ENCODE peak calls at places on chromosome 12, in five cellular contexts. Y is heart right ventricle, G is psoas muscle, O is gastrocnemius medialis, H is dorsolateral prefrontal cortex. M is an unnamed sample.

GRCh38 chr12:66288121-66288520 is 14.2 kb upstream of the HELB start:
- DNase-seq in H (no peak), G (no peak), O (no peak), Y (no peak), M (no peak)

GRCh38 chr12:95532851-95533250 is 18.4 kb downstream of the USP44 start:
- DNase-seq in O (no peak), G (no peak), H (no peak), Y (no peak), M (no peak)

GRCh38 chr12:57604454-57605307 is at the start of gene DTX3:
- DNase-seq in Y (peak), G (peak), O (no peak), H (peak), M (no peak)

GRCh38 chr12:61385771-61386170 is 874.4 kb upstream of the USP15 start:
- DNase-seq in G (no peak), O (no peak), H (no peak), Y (no peak), M (no peak)

GRCh38 chr12:30752255-30752654 is 2.5 kb downstream of the CAPRIN2 start:
- DNase-seq in Y (no peak), H (no peak), O (no peak), G (no peak), M (no peak)

GRCh38 chr12:9925746-9926393 is 6.3 kb downstream of the CLEC2A start:
- DNase-seq in H (no peak), O (no peak), Y (no peak), G (no peak), M (no peak)

GRCh38 chr12:62248873-62249272 is 11.3 kb upstream of the USP15 start:
- DNase-seq in Y (no peak), H (no peak), G (no peak), O (no peak), M (no peak)

GRCh38 chr12:40198601-40199000 is 26.2 kb upstream of the LRRK2 start:
- DNase-seq in G (no peak), Y (no peak), H (no peak), O (no peak), M (no peak)

GRCh38 chr12:66182956-66183355 is 6.1 kb upstream of the IRAK3 start:
- DNase-seq in Y (no peak), H (no peak), O (no peak), G (no peak), M (no peak)

GRCh38 chr12:105928436-105928835 is 210.3 kb downstream of the NUAK1 start:
- DNase-seq in G (no peak), O (no peak), Y (no peak), H (no peak), M (no peak)

GRCh38 chr12:109833307-109834189 is at the start of gene TRPV4:
- DNase-seq in O (no peak), H (no peak), G (no peak), Y (peak), M (no peak)

GRCh38 chr12:95574799-95575452 is 23.6 kb upstream of the USP44 start:
- DNase-seq in H (no peak), O (no peak), G (no peak), Y (no peak), M (no peak)

GRCh38 chr12:110348431-110349059 is 55.0 kb downstream of the ANAPC7 start:
- DNase-seq in H (no peak), O (no peak), G (no peak), Y (no peak), M (no peak)

GRCh38 chr12:121719926-121720414 is 7.4 kb downstream of the TMEM120B start:
- DNase-seq in O (no peak), Y (no peak), G (no peak), H (no peak), M (no peak)

GRCh38 chr12:121781751-121782615 is 11.5 kb downstream of the RHOF start:
- DNase-seq in H (no peak), Y (no peak), O (no peak), G (no peak), M (no peak)

GRCh38 chr12:14910090-14910915 is 24.6 kb upstream of the MGP start:
- DNase-seq in Y (no peak), O (no peak), G (no peak), H (no peak), M (no peak)

GRCh38 chr12:46921048-46921753 is 95.4 kb upstream of the SLC38A4 start:
- DNase-seq in Y (no peak), O (no peak), G (no peak), H (no peak), M (no peak)

GRCh38 chr12:112907415-112908157 is 824 bp downstream of the OAS1 start:
- DNase-seq in Y (no peak), O (peak), G (no peak), H (no peak), M (no peak)

GRCh38 chr12:113184098-113184899 is 979 bp downstream of the DDX54 start:
- DNase-seq in G (no peak), H (no peak), O (no peak), Y (no peak), M (no peak)

GRCh38 chr12:14256555-14257169 is 108.8 kb upstream of the ATF7IP start:
- DNase-seq in H (peak), O (peak), Y (peak), G (peak), M (peak)

GRCh38 chr12:12715459-12716150 is 1.6 kb upstream of the CDKN1B start:
- DNase-seq in O (no peak), Y (no peak), H (no peak), G (no peak), M (no peak)

GRCh38 chr12:94718114-94718513 is 67.8 kb upstream of the TMCC3 start:
- DNase-seq in H (no peak), Y (no peak), O (peak), G (no peak), M (no peak)

GRCh38 chr12:116885496-116885895 is 4.3 kb upstream of the HRK start:
- DNase-seq in Y (no peak), O (no peak), H (no peak), G (no peak), M (no peak)

GRCh38 chr12:41794341-41794740 is 350.3 kb downstream of the GXYLT1 start:
- DNase-seq in G (no peak), H (no peak), O (no peak), Y (no peak), M (no peak)

GRCh38 chr12:41801261-41801660 is 343.4 kb downstream of the GXYLT1 start:
- DNase-seq in Y (no peak), H (no peak), O (no peak), G (no peak), M (no peak)

GRCh38 chr12:41795066-41795465 is 349.6 kb downstream of the GXYLT1 start:
- DNase-seq in Y (no peak), G (no peak), O (no peak), H (no peak), M (no peak)

GRCh38 chr12:41795910-41796309 is 348.8 kb downstream of the GXYLT1 start:
- DNase-seq in G (no peak), H (no peak), Y (no peak), O (no peak), M (no peak)
- TF ChIP-seq CTCF in G (no peak), H (no peak), Y (no peak), O (no peak), M (no peak)

DNA sequence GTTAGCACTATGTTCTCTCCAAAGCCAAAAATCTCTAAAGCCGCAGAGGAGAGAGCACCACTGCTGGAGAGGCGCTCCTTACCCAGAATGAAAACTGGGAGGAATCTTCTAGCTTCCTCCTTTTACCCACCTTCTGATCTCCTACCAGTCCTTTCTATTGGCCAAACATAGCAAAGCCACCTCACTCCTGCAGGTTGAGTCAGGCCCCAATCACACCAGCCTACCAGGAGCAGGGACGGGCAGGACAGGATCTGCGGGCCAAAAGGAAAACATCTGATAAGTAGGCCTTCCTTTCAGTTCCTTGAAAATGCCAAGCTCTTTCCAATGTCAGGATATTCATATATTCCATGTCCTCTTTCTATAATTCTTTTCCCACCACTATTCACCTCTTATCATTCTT is 197.7 kb upstream of the CNOT2 start:
- DNase-seq in O (no peak), G (no peak), H (no peak), Y (no peak), M (no peak)
- H3K27ac ChIP-seq in O (no peak), G (no peak), H (no peak), Y (peak), M (no peak)

DNA sequence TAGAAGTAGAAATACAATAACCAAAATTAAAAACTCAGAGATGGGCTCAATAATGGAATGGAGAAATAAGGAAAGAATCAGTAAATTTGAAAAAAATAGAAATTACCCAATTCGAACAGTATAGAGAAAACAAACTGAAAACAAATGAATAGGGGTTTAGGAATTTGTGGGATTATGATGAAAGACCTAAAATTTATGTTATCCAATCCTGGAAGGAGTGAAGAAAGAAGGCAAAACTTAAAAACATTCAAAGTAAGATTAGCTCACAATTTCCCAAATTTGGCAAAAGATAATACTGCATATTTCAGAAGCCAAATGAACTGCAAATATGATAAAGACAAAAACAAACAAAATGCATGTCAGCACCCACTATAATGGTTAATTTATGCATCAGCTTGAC is 177.1 kb downstream of the CCDC91 start:
- DNase-seq in Y (no peak), H (no peak), O (no peak), G (no peak), M (no peak)
- TF ChIP-seq CTCF in Y (no peak), H (no peak), O (no peak), G (no peak), M (no peak)

GRCh38 chr12:2826036-2826435 is 8.8 kb downstream of the NRIP2 start:
- DNase-seq in O (no peak), Y (no peak), H (no peak), G (no peak), M (no peak)
- H3K27ac ChIP-seq in O (no peak), Y (no peak), H (no peak), G (no peak), M (no peak)

M was measured in right atrium auricular region.